ENCODE peak calls at places on chromosomes 3 and 15, in ten cellular contexts. E is progenitor cell of endocrine pancreas, Y is sigmoid colon, P is cardiac muscle cell, V is fibroblast of mammary gland, R is psoas muscle, U is Calu3, A is choroid plexus epithelial cell, F is AG09309, Q is GM13977. J is an unnamed sample.

GRCh38 chr15:40826123-40827075 is 2.1 kb downstream of the PPP1R14D start:
- DNase-seq in P (peak), Y (no peak), R (no peak), A (peak), E (no peak), V (no peak), U (no peak), F (no peak), Q (no peak), J (no peak)

GRCh38 chr15:74314897-74315438 is 52.5 kb downstream of the CYP11A1 start:
- DNase-seq in Y (no peak), Q (no peak), V (no peak), R (no peak), E (no peak), F (no peak), U (no peak), P (no peak), A (peak), J (no peak)

GRCh38 chr3:23055733-23056376 is 147.3 kb upstream of the UBE2E2 start:
- DNase-seq in P (peak), U (no peak), A (peak), V (peak), E (no peak), Q (no peak), F (peak), Y (no peak), R (no peak), J (no peak)

GRCh38 chr3:193875601-193876321 is 260.2 kb upstream of the HES1 start:
- DNase-seq in Y (no peak), R (no peak), E (no peak), V (no peak), F (no peak), U (no peak), A (no peak), Q (no peak), P (no peak), J (no peak)

GRCh38 chr3:127849368-127849767 is 27.1 kb upstream of the MGLL start:
- DNase-seq in F (no peak), E (no peak), Q (no peak), V (no peak), R (no peak), Y (no peak), A (no peak), U (no peak), P (no peak), J (no peak)

GRCh38 chr3:170809021-170809974 is 60.7 kb downstream of the RPL22L1 start:
- DNase-seq in Q (peak), U (peak), R (no peak), V (peak), A (peak), F (no peak), Y (no peak), P (peak), E (peak), J (no peak)

GRCh38 chr3:172777901-172778300 is 27.4 kb downstream of the ECT2 start:
- DNase-seq in A (no peak), Y (no peak), E (no peak), V (no peak), F (no peak), Q (no peak), R (no peak), P (no peak), U (no peak), J (no peak)

GRCh38 chr3:134002326-134002725 is 27.4 kb downstream of the SLCO2A1 start:
- DNase-seq in A (peak), P (peak), Q (no peak), R (no peak), F (peak), E (no peak), V (peak), Y (no peak), U (no peak), J (no peak)

GRCh38 chr3:36843065-36844051 is 79.0 kb upstream of the DCLK3 start:
- DNase-seq in F (no peak), Y (no peak), E (peak), U (peak), P (peak), R (no peak), V (peak), A (peak), Q (peak), J (no peak)

GRCh38 chr3:162161595-162161994 is 665.0 kb downstream of the OTOL1 start:
- DNase-seq in V (no peak), E (no peak), Q (no peak), F (no peak), Y (no peak), R (no peak), U (no peak), P (no peak), A (no peak), J (no peak)

GRCh38 chr15:31516874-31517273 is 190.2 kb downstream of the KLF13 start:
- DNase-seq in Y (no peak), R (no peak), F (no peak), P (no peak), U (no peak), Q (no peak), V (no peak), E (no peak), A (no peak), J (no peak)

GRCh38 chr3:56467108-56467507 is 1.2 kb downstream of the ERC2 start:
- DNase-seq in R (peak), Q (peak), V (peak), F (no peak), E (peak), P (peak), A (peak), U (peak), Y (no peak), J (no peak)

GRCh38 chr3:8822141-8822540 is 52.7 kb upstream of the OXTR start:
- DNase-seq in A (peak), V (peak), P (peak), Y (no peak), F (no peak), R (no peak), Q (no peak), E (no peak), U (no peak), J (no peak)

GRCh38 chr3:195031574-195032003 is 239.4 kb downstream of the XXYLT1 start:
- DNase-seq in U (no peak), P (no peak), E (no peak), V (no peak), R (no peak), Y (no peak), F (no peak), A (no peak), Q (no peak), J (no peak)

GRCh38 chr3:11220230-11220629 is 52.0 kb upstream of the ATG7 start:
- DNase-seq in R (no peak), E (no peak), P (no peak), F (no peak), Q (no peak), V (no peak), Y (no peak), A (no peak), U (no peak), J (no peak)

GRCh38 chr15:68389936-68390790 is 41.8 kb downstream of the ITGA11 start:
- DNase-seq in R (no peak), E (no peak), P (peak), F (no peak), A (peak), Y (peak), Q (peak), U (no peak), V (peak), J (peak)

GRCh38 chr3:119945286-119945685 is 149.0 kb downstream of the GSK3B start:
- DNase-seq in P (no peak), Q (no peak), U (no peak), Y (no peak), R (no peak), A (no peak), F (no peak), V (no peak), E (no peak), J (no peak)

GRCh38 chr15:40063563-40064011 is 24.6 kb upstream of the SRP14 start:
- DNase-seq in V (peak), A (peak), P (no peak), F (no peak), U (no peak), E (no peak), Q (no peak), R (peak), Y (no peak), J (no peak)

GRCh38 chr3:129663045-129663446 is 56.6 kb upstream of the PLXND1 start:
- DNase-seq in E (no peak), U (peak), A (no peak), P (no peak), R (no peak), Q (no peak), Y (no peak), F (no peak), V (no peak), J (no peak)

GRCh38 chr3:156728267-156728985 is 54.0 kb downstream of the TIPARP start:
- DNase-seq in P (no peak), E (no peak), Q (no peak), Y (no peak), V (peak), R (no peak), U (no peak), A (no peak), F (no peak), J (no peak)

DNA sequence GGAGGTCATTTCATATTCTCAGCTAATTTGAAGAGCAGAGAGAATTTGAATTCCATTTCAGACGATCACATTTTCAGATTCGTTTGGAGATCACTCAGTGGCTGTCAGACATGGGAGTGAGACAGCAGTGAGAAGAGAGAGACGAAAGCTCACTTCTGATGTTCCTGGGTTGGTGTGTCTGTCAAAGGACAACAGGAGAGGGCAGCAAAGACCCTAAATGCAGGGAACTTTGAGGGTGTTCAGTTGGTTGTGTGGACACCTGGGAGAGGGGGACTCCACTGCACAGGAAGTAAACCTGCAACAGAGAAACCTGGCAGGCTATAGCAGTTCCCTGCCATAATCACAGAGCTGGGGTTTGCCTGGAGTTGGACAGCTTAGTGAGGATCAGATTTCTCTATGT is 675.1 kb downstream of the SQOR start:
- DNase-seq in A (no peak), E (no peak), R (no peak), F (no peak), U (no peak), V (no peak), Y (no peak), Q (no peak), P (no peak), J (no peak)
- TF ChIP-seq CTCF in A (no peak), E (peak), R (no peak), F (no peak), U (no peak), V (no peak), Y (no peak), Q (no peak), P (no peak), J (no peak)

GRCh38 chr3:192331749-192332385 is 395.5 kb downstream of the FGF12 start:
- DNase-seq in F (no peak), P (no peak), U (no peak), E (no peak), Q (no peak), Y (no peak), A (no peak), V (no peak), R (no peak), J (no peak)

GRCh38 chr3:192332386-192333291 is 394.7 kb downstream of the FGF12 start:
- DNase-seq in A (no peak), F (no peak), P (no peak), Y (no peak), Q (no peak), R (no peak), V (no peak), U (no peak), E (no peak), J (no peak)

GRCh38 chr3:192339214-192339613 is 388.1 kb downstream of the FGF12 start:
- DNase-seq in U (no peak), V (no peak), Y (no peak), A (no peak), F (no peak), Q (no peak), E (no peak), P (no peak), R (no peak), J (no peak)

GRCh38 chr3:192336286-192336685 is 391.1 kb downstream of the FGF12 start:
- DNase-seq in Q (no peak), U (no peak), Y (no peak), E (no peak), P (no peak), R (no peak), V (no peak), A (peak), F (no peak), J (no peak)
- TF ChIP-seq CTCF in Q (no peak), U (no peak), Y (no peak), E (no peak), P (peak), R (no peak), V (no peak), A (no peak), F (no peak), J (no peak)

GRCh38 chr15:43215961-43216360 is 4.9 kb downstream of the EPB42 start:
- DNase-seq in V (no peak), Y (no peak), F (no peak), Q (no peak), E (no peak), P (no peak), A (peak), R (no peak), U (no peak), J (no peak)

GRCh38 chr15:43214592-43215295 is 6.1 kb downstream of the EPB42 start:
- DNase-seq in V (no peak), Y (no peak), P (no peak), R (no peak), A (no peak), E (no peak), U (no peak), Q (no peak), F (no peak), J (no peak)

GRCh38 chr15:43220991-43221403 is at the start of gene EPB42:
- DNase-seq in E (no peak), U (no peak), F (no peak), R (no peak), A (no peak), Q (no peak), P (no peak), V (no peak), Y (no peak), J (no peak)

GRCh38 chr15:43219929-43220886 is 610 bp downstream of the EPB42 start:
- DNase-seq in R (no peak), Q (no peak), P (no peak), U (no peak), V (no peak), E (no peak), F (no peak), A (no peak), Y (no peak), J (no peak)

DNA sequence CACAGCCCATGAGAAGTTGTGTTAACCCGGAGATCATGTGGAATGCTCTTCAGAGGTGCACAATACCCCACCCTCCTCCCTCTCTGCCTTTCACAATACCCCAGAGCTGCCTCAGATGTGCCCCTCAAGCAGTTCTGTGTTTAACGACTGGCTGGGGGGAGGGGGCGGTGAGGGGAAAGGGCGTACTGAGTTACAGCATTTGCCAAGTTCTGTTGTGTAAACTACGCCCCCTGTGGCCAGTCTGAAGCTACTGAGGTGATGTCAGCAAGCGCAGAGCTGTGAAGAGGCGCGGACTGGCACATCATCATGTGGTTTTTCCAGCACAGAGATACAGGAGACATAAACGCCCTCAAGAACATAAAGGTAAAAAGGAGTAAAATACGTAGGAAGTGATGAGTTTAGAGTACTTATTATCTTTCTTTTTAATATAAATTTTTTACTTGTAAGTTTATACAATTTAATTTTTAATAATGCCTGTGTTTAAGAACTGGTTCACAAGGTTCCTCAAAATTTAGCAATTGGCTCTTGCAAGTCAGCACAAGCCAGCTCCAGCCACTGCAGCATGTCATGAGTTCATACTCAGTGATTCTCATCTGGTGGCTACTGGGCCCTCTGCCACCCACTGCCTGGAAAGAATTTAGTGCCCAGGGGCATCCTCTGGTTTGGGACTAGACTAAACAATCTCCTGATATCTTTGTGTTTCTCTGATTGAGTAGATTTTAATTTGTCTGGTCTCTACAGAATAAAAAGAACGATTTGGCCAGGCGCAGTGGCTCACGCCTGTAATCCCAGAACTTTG is 1.7 kb downstream of the EPB42 start:
- DNase-seq in E (no peak), Y (no peak), F (no peak), R (no peak), P (peak), V (peak), Q (no peak), A (peak), U (no peak), J (no peak)
- TF ChIP-seq CTCF in E (peak), Y (no peak), F (peak), R (no peak), P (peak), V (peak), Q (peak), A (peak), U (no peak), J (peak)

GRCh38 chr3:146160233-146160963 is 586 bp downstream of the PLOD2 start:
- DNase-seq in F (peak), Y (peak), V (peak), A (peak), P (peak), R (peak), E (peak), U (peak), Q (peak), J (no peak)
- TF ChIP-seq CTCF in F (peak), Y (peak), V (peak), A (peak), P (peak), R (peak), E (peak), U (peak), Q (no peak), J (no peak)

DNA sequence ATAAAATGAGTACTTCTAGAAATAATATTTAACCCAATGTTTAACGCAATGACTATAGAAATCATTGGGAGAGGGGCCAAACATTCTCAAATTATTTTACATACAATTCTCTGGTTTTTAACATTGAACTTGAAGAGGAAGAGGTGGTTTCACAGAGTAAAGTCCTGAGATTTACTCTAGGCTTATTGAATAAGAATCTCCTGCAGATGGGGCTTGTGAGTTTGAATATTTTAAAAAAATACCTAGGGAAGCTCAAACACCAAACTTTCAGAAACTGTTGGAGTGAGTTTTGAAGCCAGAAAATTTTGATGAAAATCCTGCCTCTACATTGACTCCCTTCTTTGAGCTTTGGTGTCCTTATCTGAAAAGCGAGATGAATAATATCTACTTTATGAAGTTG is 906.6 kb downstream of the TUSC7 start:
- DNase-seq in P (no peak), Q (no peak), E (no peak), U (no peak), V (peak), Y (no peak), A (peak), R (no peak), F (no peak), J (no peak)
- TF ChIP-seq CTCF in P (peak), Q (no peak), E (no peak), U (no peak), V (peak), Y (no peak), A (peak), R (no peak), F (no peak), J (no peak)

DNA sequence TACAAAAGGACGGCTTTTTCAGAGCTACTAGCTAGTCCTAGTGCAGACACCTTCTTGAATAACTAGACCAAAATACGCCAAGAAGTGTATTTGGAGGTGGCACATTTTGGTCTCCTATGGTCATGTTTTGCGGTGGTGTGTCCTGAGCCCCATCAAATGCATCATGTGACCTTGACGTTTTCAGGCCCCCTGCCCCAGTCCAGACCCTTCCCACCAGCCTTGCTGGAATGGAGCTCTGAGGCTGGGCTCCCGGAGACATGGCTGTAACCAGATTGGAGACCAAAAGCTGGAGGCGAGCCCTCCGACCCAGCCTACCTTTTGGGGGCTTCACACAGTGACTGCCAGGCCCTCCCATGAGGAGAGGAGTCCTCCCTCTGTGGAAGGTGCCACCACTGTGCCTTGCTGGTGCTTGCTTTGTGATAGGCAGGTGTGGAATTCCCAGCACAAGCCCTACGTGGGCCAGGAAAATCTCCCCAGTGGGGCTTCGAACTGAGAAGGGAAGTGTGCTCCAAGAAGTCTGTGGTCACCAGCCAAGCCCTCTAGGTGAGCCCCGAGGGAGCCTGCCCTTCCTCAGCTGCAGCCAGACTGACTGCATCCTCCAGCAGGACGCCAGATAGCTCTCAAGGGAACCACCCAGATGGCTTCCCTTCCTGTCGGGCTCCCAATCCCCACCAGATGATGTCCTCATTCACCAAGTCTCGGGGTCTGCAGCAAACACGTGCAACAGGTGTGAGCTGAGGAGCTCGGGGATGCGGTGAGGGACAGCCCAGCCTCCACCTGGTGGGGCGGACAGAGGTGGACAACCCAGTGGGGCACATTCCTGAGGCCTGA is 126.2 kb downstream of the ASB7 start:
- DNase-seq in R (no peak), E (no peak), A (no peak), V (no peak), Y (no peak), U (no peak), P (no peak), Q (no peak), F (no peak), J (no peak)
- TF ChIP-seq CTCF in R (no peak), E (no peak), A (no peak), V (no peak), Y (no peak), U (no peak), P (no peak), Q (no peak), F (no peak), J (no peak)

J was measured in CD14-positive monocyte.